ENCODE peak calls at places on chromosomes 6 and 20, in six cellular contexts. O, N, M, A, V and L are unnamed samples.

GRCh38 chr6:52516943-52517342 is 59.9 kb downstream of the TRAM2 start:
- DNase-seq in O (no peak), N (no peak), M (no peak), A (no peak), V (no peak), L (no peak)

GRCh38 chr6:56292505-56293181 is 45.3 kb upstream of the COL21A1 start:
- DNase-seq in O (peak), N (peak), M (peak), A (peak), V (peak), L (peak)

GRCh38 chr6:133587841-133588240 is 301.1 kb upstream of the TCF21 start:
- DNase-seq in O (no peak), N (no peak), M (peak), A (no peak), V (no peak), L (no peak)

GRCh38 chr6:71478834-71479541 is 190.4 kb downstream of the OGFRL1 start:
- DNase-seq in O (peak), N (no peak), M (peak), A (no peak), V (peak), L (no peak)

GRCh38 chr6:45808917-45809316 is 206.7 kb downstream of the CLIC5 start:
- DNase-seq in O (no peak), N (no peak), M (no peak), A (no peak), V (no peak), L (peak)

GRCh38 chr6:130093546-130093945 is 75.2 kb downstream of the L3MBTL3 start:
- DNase-seq in O (no peak), N (no peak), M (no peak), A (no peak), V (no peak), L (no peak)

GRCh38 chr20:5751856-5752255 is 1.7 kb downstream of the SHLD1 start:
- DNase-seq in O (no peak), N (peak), M (no peak), A (no peak), V (peak), L (no peak)

GRCh38 chr6:153131037-153131981 is at the start of gene RGS17:
- DNase-seq in O (peak), N (peak), M (peak), A (no peak), V (peak), L (peak)

GRCh38 chr20:59413326-59413865 is 113.0 kb downstream of the EDN3 start:
- DNase-seq in O (peak), N (no peak), M (no peak), A (no peak), V (no peak), L (no peak)

GRCh38 chr20:50215101-50215500 is 24.5 kb downstream of the CEBPB start:
- DNase-seq in O (no peak), N (no peak), M (peak), A (no peak), V (no peak), L (no peak)

GRCh38 chr20:64045346-64046011 is 4.0 kb downstream of the SOX18 start:
- DNase-seq in O (no peak), N (no peak), M (no peak), A (no peak), V (peak), L (no peak)

GRCh38 chr6:14091329-14091978 is 26.1 kb upstream of the CD83 start:
- DNase-seq in O (no peak), N (no peak), M (no peak), A (no peak), V (no peak), L (no peak)

GRCh38 chr20:49579874-49580817 is 12.2 kb upstream of the PTGIS start:
- DNase-seq in O (no peak), N (peak), M (peak), A (no peak), V (peak), L (no peak)

GRCh38 chr6:36674942-36675341 is 3.6 kb upstream of the CDKN1A start:
- DNase-seq in O (no peak), N (no peak), M (no peak), A (no peak), V (no peak), L (no peak)

GRCh38 chr6:37433657-37434271 is 743 bp downstream of the CMTR1 start:
- DNase-seq in O (peak), N (peak), M (peak), A (no peak), V (peak), L (peak)

GRCh38 chr6:140382351-140382750 is 1007.9 kb upstream of the CITED2 start:
- DNase-seq in O (no peak), N (no peak), M (no peak), A (no peak), V (no peak), L (no peak)

GRCh38 chr6:28772480-28773381 is 151.1 kb downstream of the TRIM27 start:
- DNase-seq in O (peak), N (no peak), M (peak), A (peak), V (peak), L (no peak)

GRCh38 chr6:28776269-28777146 is 147.3 kb downstream of the TRIM27 start:
- DNase-seq in O (peak), N (no peak), M (no peak), A (no peak), V (peak), L (no peak)

GRCh38 chr6:28775052-28775376 is 148.8 kb downstream of the TRIM27 start:
- DNase-seq in O (no peak), N (no peak), M (no peak), A (no peak), V (no peak), L (no peak)

GRCh38 chr6:28775405-28776129 is 148.2 kb downstream of the TRIM27 start:
- DNase-seq in O (peak), N (no peak), M (no peak), A (no peak), V (peak), L (no peak)

DNA sequence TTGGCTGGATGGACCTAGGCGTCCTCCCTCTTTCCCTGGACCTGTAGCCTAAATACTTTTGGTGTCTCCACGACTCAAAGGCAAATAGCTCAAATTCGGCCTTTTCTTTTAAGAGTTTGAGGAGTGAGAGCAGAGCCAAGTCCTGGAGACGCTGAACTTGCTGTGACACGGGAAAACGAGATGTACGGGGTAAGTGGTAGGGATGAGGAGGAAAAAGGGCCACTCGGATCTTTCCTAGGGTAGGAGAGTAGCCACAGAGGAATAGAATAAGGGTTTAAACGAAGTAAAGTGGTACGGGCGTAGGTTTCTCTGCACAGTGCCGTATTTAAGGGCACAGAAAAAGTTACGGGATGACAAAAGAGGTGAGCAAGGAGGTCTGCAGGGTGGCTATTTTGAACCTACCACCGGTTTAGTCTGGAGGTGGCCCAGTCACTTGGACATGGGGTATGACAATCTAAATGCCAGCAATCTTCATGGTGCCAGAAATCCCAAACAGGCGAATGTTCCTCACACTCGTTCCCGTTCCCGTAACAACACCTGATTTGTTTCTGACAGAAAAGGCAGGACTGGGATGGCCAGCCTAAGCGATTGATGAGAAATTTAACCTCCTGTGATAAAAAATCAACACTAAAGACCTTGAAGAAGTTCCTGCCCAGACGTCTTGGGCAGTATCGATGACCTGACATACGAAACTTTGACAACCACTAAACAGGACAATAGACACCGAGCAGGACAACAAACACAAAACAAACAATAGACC is 149.3 kb downstream of the TRIM27 start:
- DNase-seq in O (no peak), N (no peak), M (no peak), A (no peak), V (no peak), L (no peak)
- TF ChIP-seq EZH2 in O (no peak), N (peak), M (peak), A (no peak), V (peak), L (no peak)

GRCh38 chr6:160137130-160137988 is 15.7 kb downstream of the SLC22A1 start:
- DNase-seq in O (no peak), N (no peak), M (no peak), A (no peak), V (no peak), L (no peak)
- TF ChIP-seq EZH2phosphoT487 in O (no peak), N (no peak), M (no peak), A (no peak), V (no peak), L (no peak)

GRCh38 chr6:17493286-17493685 is 99.9 kb downstream of the CAP2 start:
- DNase-seq in O (no peak), N (no peak), M (peak), A (no peak), V (no peak), L (no peak)
- H2AFZ ChIP-seq in O (no peak), N (no peak), M (peak), A (no peak), V (no peak), L (no peak)

GRCh38 chr20:40689100-40689942 is at the start of gene MAFB:
- DNase-seq in O (peak), N (peak), M (peak), A (no peak), V (peak), L (peak)

GRCh38 chr20:40692240-40693011 is 3.4 kb upstream of the MAFB start:
- DNase-seq in O (peak), N (no peak), M (no peak), A (no peak), V (peak), L (no peak)

GRCh38 chr20:40691566-40692239 is 2.7 kb upstream of the MAFB start:
- DNase-seq in O (peak), N (no peak), M (no peak), A (no peak), V (peak), L (no peak)

GRCh38 chr20:40689943-40690835 is 1.2 kb upstream of the MAFB start:
- DNase-seq in O (peak), N (peak), M (peak), A (peak), V (peak), L (peak)

DNA sequence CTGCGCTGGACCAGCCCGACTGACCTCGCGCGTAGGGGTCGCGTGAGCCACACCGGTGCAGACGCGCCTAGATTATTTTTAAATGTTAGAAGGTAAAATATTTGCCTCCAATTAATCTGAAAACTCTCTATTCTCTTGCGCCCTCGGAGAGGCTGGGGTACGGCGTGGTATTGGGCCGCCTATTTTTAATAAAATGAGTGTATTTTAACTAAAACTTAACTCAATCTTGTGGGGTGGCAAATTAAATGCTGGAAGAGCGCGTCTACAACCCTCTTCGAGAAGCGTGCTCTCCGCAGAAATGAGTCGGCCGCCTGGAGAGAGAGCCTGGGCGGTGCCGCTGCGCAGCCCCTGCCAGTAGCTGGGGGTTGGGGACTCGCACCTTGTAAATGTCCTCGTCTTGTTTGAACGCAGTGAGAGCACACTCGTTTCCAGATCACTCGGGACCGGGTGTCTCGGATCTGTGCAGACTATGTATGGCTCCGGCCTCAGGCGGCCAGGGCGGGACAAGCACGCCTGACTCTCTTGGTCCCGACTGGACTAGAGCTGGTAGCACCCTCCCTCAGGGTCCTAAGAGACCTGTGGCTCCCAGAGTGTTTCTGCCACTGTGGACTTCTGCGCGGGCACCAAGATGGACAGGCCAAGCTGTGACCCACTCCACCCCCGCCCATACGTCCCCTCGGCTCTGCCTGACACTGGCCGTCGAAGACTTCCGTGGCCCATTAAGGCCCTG is 2.0 kb upstream of the MAFB start:
- DNase-seq in O (peak), N (no peak), M (no peak), A (no peak), V (peak), L (no peak)
- TF ChIP-seq EZH2 in O (peak), N (peak), M (no peak), A (no peak), V (peak), L (no peak)